ENCODE peak calls at places on chromosomes 5 and 9, in ten cellular contexts. E is NCI-H146; K is iPS DF 19.7; V is HFF-Myc; O is breast epithelium; M is CD8-positive, alpha-beta T cell; P is HT-29; I is hippocampal formation; G is AG10803; R is HepG2. H is an unnamed sample.

GRCh38 chr5:171635846-171636245 is 149.8 kb upstream of the SMIM23 start:
- DNase-seq in E (no peak), K (no peak), V (no peak), O (no peak), M (no peak), P (no peak), I (no peak), G (no peak), R (no peak), H (no peak)

GRCh38 chr9:130476151-130476730 is 31.5 kb downstream of the ASS1 start:
- DNase-seq in E (no peak), K (no peak), V (no peak), O (no peak), M (no peak), P (no peak), I (no peak), G (no peak), R (no peak), H (no peak)

GRCh38 chr9:71719585-71719984 is 48.7 kb downstream of the CEMIP2 start:
- DNase-seq in E (no peak), K (no peak), V (peak; percentile 80), O (no peak), M (no peak), P (no peak), I (no peak), G (peak; percentile 80), R (no peak), H (no peak)

GRCh38 chr5:69331528-69332445 is 814 bp downstream of the CCDC125 start:
- DNase-seq in E (peak; percentile 38), K (no peak), V (no peak), O (peak; percentile 59), M (no peak), P (peak; percentile 65), I (no peak), G (no peak), R (peak; percentile 86), H (no peak)

GRCh38 chr5:175823731-175824525 is 47.5 kb upstream of the CPLX2 start:
- DNase-seq in E (peak; percentile 74), K (no peak), V (no peak), O (no peak), M (no peak), P (no peak), I (no peak), G (no peak), R (no peak), H (no peak)

GRCh38 chr9:114339130-114339908 is 9.7 kb downstream of the ORM2 start:
- DNase-seq in E (peak; percentile 2), K (no peak), V (peak; percentile 25), O (no peak), M (peak; percentile 27), P (peak; percentile 61), I (no peak), G (peak; percentile 44), R (peak; percentile 35), H (peak; percentile 55)

GRCh38 chr5:36744678-36745659 is 131.6 kb upstream of the NIPBL start:
- DNase-seq in E (peak; percentile 50), K (peak; percentile 91), V (no peak), O (peak; percentile 96), M (no peak), P (peak; percentile 96), I (peak; percentile 38), G (peak; percentile 52), R (peak; percentile 54), H (peak; percentile 81)

GRCh38 chr5:52771343-52772039 is 16.2 kb upstream of the ITGA1 start:
- DNase-seq in E (no peak), K (no peak), V (no peak), O (no peak), M (no peak), P (no peak), I (no peak), G (no peak), R (no peak), H (no peak)

GRCh38 chr5:178203670-178204204 is 596 bp upstream of the HNRNPAB start:
- DNase-seq in E (no peak), K (no peak), V (no peak), O (peak; percentile 51), M (peak; percentile 5), P (no peak), I (no peak), G (no peak), R (no peak), H (no peak)

GRCh38 chr9:120735415-120736126 is 21.3 kb upstream of the MEGF9 start:
- DNase-seq in E (no peak), K (no peak), V (no peak), O (no peak), M (no peak), P (peak; percentile 37), I (no peak), G (peak; percentile 82), R (peak; percentile 88), H (no peak)

GRCh38 chr5:55187370-55187769 is 14.4 kb upstream of the CDC20B start:
- DNase-seq in E (peak; percentile 54), K (no peak), V (no peak), O (no peak), M (no peak), P (peak; percentile 80), I (no peak), G (no peak), R (no peak), H (no peak)

H was measured in LHCN-M2.